ENCODE peak calls at places on chromosomes 12 and 14, in six cellular contexts. One of them, this sample, is unnamed. For H3K4me1, the result is how much of the 10 kb centered on the place peaks cover.

GRCh38 chr14:35988972-35989690 is 163.0 kb downstream of the BRMS1L start:
- ATAC-seq in K562: no peak
- ATAC-seq in A549: peak
- ATAC-seq in HepG2: peak
- ATAC-seq in GM12878: no peak
- ATAC-seq in upper lobe of left lung: no peak
- ATAC-seq in this sample: no peak

GRCh38 chr12:85016423-85016822 is 19.7 kb downstream of the TSPAN19 start:
- ATAC-seq in A549: peak
- ATAC-seq in HepG2: no peak
- ATAC-seq in upper lobe of left lung: no peak
- ATAC-seq in K562: no peak
- ATAC-seq in GM12878: no peak
- ATAC-seq in this sample: peak

GRCh38 chr14:104204660-104205149 is 66.3 kb downstream of the KIF26A start:
- ATAC-seq in A549: no peak
- ATAC-seq in HepG2: no peak
- ATAC-seq in K562: no peak
- ATAC-seq in upper lobe of left lung: no peak
- ATAC-seq in GM12878: no peak
- ATAC-seq in this sample: no peak

GRCh38 chr14:39367387-39367751 is 64.9 kb downstream of the FBXO33 start:
- ATAC-seq in GM12878: no peak
- ATAC-seq in upper lobe of left lung: peak
- ATAC-seq in K562: peak
- ATAC-seq in A549: peak
- ATAC-seq in HepG2: peak
- ATAC-seq in this sample: no peak

GRCh38 chr12:75852143-75852542 is 179.4 kb downstream of the PHLDA1 start:
- ATAC-seq in K562: no peak
- ATAC-seq in HepG2: no peak
- ATAC-seq in GM12878: no peak
- ATAC-seq in upper lobe of left lung: no peak
- ATAC-seq in A549: no peak
- ATAC-seq in this sample: no peak

GRCh38 chr12:43245947-43246346 is 306.1 kb downstream of the ADAMTS20 start:
- ATAC-seq in upper lobe of left lung: no peak
- ATAC-seq in GM12878: no peak
- ATAC-seq in A549: no peak
- ATAC-seq in K562: no peak
- ATAC-seq in HepG2: no peak
- ATAC-seq in this sample: no peak

GRCh38 chr14:51789631-51790030 is 70.8 kb upstream of the GNG2 start:
- ATAC-seq in GM12878: no peak
- ATAC-seq in A549: no peak
- ATAC-seq in K562: no peak
- ATAC-seq in HepG2: no peak
- ATAC-seq in upper lobe of left lung: no peak
- ATAC-seq in this sample: peak

GRCh38 chr12:6384499-6385436 is 806 bp downstream of the LTBR start:
- ATAC-seq in K562: peak
- ATAC-seq in GM12878: no peak
- ATAC-seq in HepG2: peak
- ATAC-seq in A549: peak
- ATAC-seq in upper lobe of left lung: no peak
- ATAC-seq in this sample: no peak

GRCh38 chr12:56775638-56776037 is 12.5 kb downstream of the HSD17B6 start:
- ATAC-seq in upper lobe of left lung: no peak
- ATAC-seq in HepG2: no peak
- ATAC-seq in A549: no peak
- ATAC-seq in GM12878: peak
- ATAC-seq in K562: no peak
- ATAC-seq in this sample: no peak

GRCh38 chr12:46786774-46787173 is 39.0 kb downstream of the SLC38A4 start:
- ATAC-seq in HepG2: no peak
- ATAC-seq in K562: no peak
- ATAC-seq in GM12878: no peak
- ATAC-seq in upper lobe of left lung: no peak
- ATAC-seq in A549: peak
- ATAC-seq in this sample: no peak

DNA sequence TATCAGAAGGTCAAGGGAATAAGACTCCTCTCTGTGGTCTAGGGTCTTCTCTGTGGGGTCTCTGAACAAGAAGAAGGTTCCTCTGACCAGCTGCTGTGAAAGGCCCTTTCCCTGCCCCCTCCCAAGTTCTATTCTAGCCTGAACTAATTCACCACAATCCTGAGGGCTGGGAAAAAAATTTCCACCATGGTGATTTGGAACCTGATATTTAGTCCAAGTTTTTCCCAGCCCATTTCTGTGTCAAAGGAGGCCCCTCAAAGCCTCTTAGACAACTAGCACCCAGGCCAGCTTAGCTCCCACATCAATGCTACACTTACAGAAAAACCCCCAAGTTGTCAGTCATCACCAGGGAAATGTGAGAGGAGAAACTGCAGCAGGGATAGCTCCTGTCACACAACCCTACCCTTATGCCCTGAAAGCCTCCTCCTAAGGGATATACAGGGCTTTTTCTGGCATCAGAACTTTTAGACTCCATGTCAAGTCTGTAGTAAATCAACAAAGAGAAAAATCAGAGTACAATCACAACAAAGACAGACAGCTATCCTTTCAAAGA is 4.5 kb downstream of the FMNL3 start:
- ATAC-seq in A549: no peak
- ATAC-seq in HepG2: no peak
- ATAC-seq in upper lobe of left lung: no peak
- ATAC-seq in K562: no peak
- ATAC-seq in GM12878: no peak
- ATAC-seq in this sample: no peak
- H3K4me1 ChIP-seq in A549: under half
- H3K4me1 ChIP-seq in HepG2: under half
- H3K4me1 ChIP-seq in upper lobe of left lung: half or more
- H3K4me1 ChIP-seq in K562: half or more
- H3K4me1 ChIP-seq in GM12878: under half
- H3K4me1 ChIP-seq in this sample: half or more

DNA sequence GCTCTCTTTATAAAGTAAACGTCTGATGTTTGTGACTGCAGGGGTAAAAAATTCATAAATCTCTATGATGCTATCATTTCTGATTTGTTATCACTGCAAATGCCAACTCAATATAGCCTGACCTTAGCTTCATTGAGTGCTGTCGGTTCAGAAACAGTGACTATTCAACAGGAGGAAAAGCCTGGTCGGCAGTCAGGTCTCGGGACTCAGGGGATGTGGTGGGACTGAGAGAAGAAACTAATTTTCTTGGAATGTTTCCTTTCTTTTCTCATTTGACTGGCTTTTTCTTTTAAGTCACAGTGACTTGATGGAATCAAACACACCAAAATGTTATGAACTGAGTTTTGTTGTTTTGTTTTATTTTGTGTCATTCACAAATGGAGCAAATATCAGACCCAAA is 5.8 kb upstream of the RMST start:
- ATAC-seq in HepG2: no peak
- ATAC-seq in A549: no peak
- ATAC-seq in K562: no peak
- ATAC-seq in GM12878: no peak
- ATAC-seq in upper lobe of left lung: no peak
- ATAC-seq in this sample: no peak
- TF ChIP-seq EP300 in HepG2: no peak
- TF ChIP-seq EP300 in A549: no peak
- TF ChIP-seq EP300 in K562: no peak
- TF ChIP-seq EP300 in GM12878: no peak
- TF ChIP-seq EP300 in upper lobe of left lung: no peak
- TF ChIP-seq EP300 in this sample: no peak

DNA sequence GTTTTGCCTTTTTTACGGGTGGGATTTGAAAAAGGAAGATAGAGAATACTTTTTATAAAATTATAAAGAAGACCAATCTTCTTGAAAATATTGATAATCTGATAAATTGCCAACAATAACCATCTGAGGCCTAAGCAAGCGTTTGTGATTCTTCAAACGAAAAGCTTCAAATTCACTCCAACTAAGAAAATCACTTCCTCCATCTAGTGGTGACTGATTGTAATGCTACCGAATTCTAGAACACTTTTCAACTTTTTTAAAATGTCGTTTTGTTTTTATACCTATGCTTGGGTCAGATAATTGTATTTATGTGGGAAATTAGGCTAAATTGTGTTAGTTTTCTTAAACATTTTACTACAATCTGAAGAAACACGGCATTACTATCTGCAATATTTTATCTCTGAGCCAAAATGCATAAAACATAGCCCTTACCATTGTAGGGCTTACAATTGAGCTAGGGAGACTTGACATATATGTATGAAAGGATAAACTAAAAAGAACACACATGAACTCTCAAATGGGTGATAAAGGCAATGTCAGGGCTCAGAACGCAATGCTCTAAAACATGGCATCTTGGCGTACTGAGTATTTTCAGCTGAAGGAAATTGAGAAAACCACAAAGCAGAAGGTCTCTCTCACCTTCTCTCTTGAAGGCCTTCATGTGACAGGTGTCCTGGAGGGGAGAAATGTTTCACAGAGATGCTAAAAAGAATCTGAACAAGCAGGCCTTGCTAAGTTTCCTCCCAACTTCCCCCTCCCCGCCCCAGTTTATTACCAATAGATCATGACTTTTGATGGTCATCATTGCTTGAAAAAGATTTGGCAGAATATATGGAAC is 36.8 kb upstream of the G2E3 start:
- ATAC-seq in A549: no peak
- ATAC-seq in GM12878: peak
- ATAC-seq in upper lobe of left lung: no peak
- ATAC-seq in HepG2: peak
- ATAC-seq in K562: peak
- ATAC-seq in this sample: no peak
- TF ChIP-seq CTCF in A549: peak
- TF ChIP-seq CTCF in GM12878: peak
- TF ChIP-seq CTCF in upper lobe of left lung: peak
- TF ChIP-seq CTCF in HepG2: peak
- TF ChIP-seq CTCF in K562: peak
- TF ChIP-seq CTCF in this sample: peak

DNA sequence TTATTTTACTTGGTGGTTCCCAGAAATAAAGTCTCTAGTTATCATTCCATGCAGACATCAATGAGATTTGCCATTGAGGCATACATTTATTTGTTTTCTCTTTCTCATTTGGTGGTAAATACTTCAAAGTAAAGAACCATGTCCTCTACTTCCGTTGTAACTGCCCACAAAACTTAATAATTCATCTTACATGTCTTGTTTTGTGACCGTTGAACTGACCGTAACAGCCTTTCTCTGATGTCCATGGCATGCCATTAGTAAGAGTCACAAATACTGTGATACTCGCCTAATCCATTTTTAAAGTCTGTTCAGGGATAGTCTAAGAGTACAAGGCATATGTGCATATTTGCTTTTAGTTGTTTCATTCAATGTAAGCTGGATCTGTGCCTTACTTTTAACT is 145.3 kb downstream of the ETV6 start:
- ATAC-seq in HepG2: no peak
- ATAC-seq in A549: no peak
- ATAC-seq in upper lobe of left lung: no peak
- ATAC-seq in GM12878: no peak
- ATAC-seq in K562: no peak
- ATAC-seq in this sample: no peak
- H3K4me1 ChIP-seq in HepG2: under half
- H3K4me1 ChIP-seq in A549: under half
- H3K4me1 ChIP-seq in upper lobe of left lung: under half
- H3K4me1 ChIP-seq in GM12878: under half
- H3K4me1 ChIP-seq in K562: half or more
- H3K4me1 ChIP-seq in this sample: under half

This sample was measured in gastroesophageal sphincter.